ENCODE peak calls at places on chromosomes 2 and 18, in four cellular contexts. J is lower leg skin, W is stomach, A is endothelial cell of umbilical vein. N is an unnamed sample.

GRCh38 chr2:73851274-73851673 is 22.5 kb downstream of the STAMBP start:
- DNase-seq in J (no peak), W (peak), A (no peak), N (no peak)

GRCh38 chr2:119264781-119265692 is 41.4 kb downstream of the STEAP3 start:
- DNase-seq in J (no peak), W (peak), A (peak), N (peak)

GRCh38 chr18:76459687-76460350 is 35.2 kb downstream of the ZNF516 start:
- DNase-seq in J (peak), W (peak), A (peak), N (peak)

GRCh38 chr2:204321910-204322765 is 223.1 kb upstream of the PARD3B start:
- DNase-seq in J (no peak), W (no peak), A (peak), N (no peak)

GRCh38 chr2:135994281-135994680 is 8.9 kb upstream of the DARS1 start:
- DNase-seq in J (no peak), W (no peak), A (no peak), N (no peak)

GRCh38 chr2:29106980-29107388 is 8.2 kb upstream of the CLIP4 start:
- DNase-seq in J (no peak), W (no peak), A (no peak), N (no peak)

GRCh38 chr2:211793783-211794182 is 744.8 kb downstream of the ERBB4 start:
- DNase-seq in J (no peak), W (no peak), A (no peak), N (no peak)

GRCh38 chr2:134241911-134242310 is 12.0 kb upstream of the MGAT5 start:
- DNase-seq in J (no peak), W (no peak), A (no peak), N (no peak)

GRCh38 chr2:16252891-16253290 is 312.5 kb downstream of the MYCN start:
- DNase-seq in J (no peak), W (no peak), A (no peak), N (no peak)
- TF ChIP-seq POLR2A in J (no peak), W (no peak), A (no peak), N (no peak)

DNA sequence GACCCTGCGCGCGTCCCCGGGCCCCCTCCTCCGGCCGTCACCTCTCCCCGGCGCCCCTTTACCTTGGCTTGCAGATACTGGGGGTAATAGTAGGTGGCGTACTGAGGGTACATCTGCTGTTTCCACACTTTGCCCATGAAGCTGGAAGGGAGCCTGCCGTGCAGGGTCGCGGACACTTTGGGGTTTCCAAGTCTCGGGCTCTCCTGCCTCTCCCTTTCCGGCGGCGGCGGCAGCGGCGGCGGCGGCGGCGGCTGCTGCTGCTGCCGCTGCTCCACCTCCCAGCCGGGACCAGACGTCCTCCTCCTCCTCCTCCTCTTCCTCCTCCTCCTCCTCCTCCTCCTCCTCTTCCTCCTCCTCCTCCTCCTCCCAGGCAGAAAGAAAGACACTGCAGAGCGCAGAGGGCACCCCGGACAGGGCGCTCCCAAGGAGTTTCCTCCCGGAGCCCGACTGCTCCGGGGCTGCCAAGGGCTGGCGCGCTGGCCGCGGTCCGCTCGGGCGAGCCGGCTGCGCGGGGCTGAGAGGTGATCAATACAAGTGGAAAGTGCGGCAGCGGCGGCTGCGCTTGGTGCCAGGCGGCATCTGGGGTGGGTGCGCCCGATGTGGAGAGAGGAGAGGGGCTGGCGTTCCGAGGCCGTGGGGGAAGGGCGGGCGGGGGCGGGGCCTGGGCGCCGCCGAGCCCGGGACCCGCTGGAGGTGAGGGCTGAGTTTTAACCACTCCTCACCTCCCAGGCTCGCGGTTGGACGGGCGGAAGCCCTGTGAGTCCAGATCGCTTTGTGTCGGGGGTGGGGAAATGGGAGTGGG is at the start of gene RBMS1:
- DNase-seq in J (peak), W (peak), A (no peak), N (peak)
- TF ChIP-seq POLR2A in J (no peak), W (no peak), A (no peak), N (peak)

DNA sequence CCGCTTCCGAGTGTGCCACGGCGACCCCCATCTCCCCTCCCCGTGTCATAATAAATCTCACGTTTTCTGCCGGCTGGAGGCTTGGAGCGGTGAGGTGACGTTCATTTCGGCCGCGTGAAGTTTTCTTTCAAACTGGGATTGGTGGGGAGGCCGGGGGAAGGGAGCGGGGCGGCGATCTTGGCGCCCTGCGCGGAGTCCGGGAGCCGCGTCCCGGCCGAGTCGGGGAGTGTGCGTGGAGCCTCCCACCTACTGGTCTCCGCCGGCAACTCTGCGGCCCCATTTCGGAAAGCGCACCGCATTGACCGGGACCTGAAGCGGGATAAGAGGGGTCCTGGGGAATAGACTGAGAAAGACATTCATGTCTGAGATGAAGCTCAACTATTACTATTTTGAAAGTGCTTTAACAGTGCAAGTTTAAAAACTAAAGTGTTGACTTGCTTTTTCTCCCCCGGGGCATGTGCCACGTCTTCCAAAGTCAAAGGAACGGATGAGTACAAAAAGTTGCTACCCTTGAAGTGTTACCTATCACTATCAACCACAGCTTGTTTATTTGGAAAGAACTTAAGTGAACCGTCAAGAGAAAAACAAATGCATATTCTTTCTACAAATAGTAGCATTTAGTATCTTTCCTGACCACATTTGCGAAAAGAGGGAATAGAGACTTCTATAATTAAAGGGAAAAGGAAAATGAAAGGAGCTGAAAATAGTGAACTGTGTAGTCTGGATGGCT is 818 bp upstream of the IKZF2 start:
- DNase-seq in J (peak), W (peak), A (peak), N (peak)
- TF ChIP-seq POLR2A in J (no peak), W (no peak), A (no peak), N (no peak)

GRCh38 chr18:24142376-24142775 is 3.5 kb downstream of the CABYR start:
- DNase-seq in J (no peak), W (no peak), A (no peak), N (no peak)

GRCh38 chr18:24140697-24141096 is 1.8 kb downstream of the CABYR start:
- DNase-seq in J (no peak), W (no peak), A (no peak), N (no peak)

GRCh38 chr18:24136967-24137373 is 1.9 kb upstream of the CABYR start:
- DNase-seq in J (no peak), W (no peak), A (no peak), N (no peak)

GRCh38 chr18:24138281-24138883 is 480 bp upstream of the CABYR start:
- DNase-seq in J (no peak), W (no peak), A (no peak), N (no peak)

DNA sequence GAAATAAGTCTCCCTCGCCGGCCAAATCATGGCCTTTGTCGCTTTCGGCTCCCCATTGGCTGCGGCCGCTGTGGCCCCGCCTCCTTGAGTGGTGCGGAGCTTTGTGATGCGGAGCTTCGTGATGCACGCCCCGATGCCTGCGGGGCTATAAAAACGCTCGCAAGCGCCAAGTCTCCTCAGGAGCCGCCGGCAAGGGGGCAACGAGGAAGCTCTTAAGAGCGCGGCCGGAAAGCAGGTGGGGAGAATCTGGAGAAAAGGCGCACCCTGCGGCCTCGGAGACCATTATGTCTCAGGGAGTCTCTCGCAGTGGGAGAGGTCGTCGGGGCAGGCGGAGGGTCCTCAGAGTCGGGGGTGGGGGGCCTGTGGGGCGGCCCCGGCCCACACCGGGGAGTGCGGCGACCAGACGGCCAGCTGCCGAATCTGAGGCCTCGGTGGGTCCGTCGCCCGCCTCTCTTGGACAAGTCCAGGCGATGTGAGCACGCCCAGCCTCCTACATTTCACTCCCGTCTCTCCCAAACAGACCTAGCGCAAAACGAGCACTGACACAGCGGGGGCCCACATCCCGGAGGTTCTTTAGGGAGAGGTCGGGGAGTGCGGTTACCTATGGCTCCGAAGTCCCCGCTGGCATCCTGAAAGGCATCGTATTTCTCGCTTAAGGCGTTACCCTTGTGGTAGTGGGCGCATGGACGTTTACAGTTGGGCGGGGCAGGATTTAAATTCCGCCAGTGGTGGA is at the start of gene CABYR:
- DNase-seq in J (peak), W (peak), A (peak), N (peak)
- TF ChIP-seq POLR2A in J (no peak), W (no peak), A (peak), N (peak)

GRCh38 chr2:10448208-10448645 is at the start of gene ODC1:
- DNase-seq in J (peak), W (peak), A (peak), N (peak)
- TF ChIP-seq POLR2A in J (peak), W (no peak), A (peak), N (peak)

GRCh38 chr2:160406591-160407392 is 86.8 kb downstream of the RBMS1 start:
- DNase-seq in J (peak), W (peak), A (peak), N (no peak)
- TF ChIP-seq POLR2A in J (no peak), W (no peak), A (peak), N (peak)

GRCh38 chr2:230969673-230970015 is 26.3 kb upstream of the SPATA3 start:
- DNase-seq in J (no peak), W (no peak), A (no peak), N (no peak)

GRCh38 chr2:230972046-230972445 is 23.9 kb upstream of the SPATA3 start:
- DNase-seq in J (no peak), W (no peak), A (no peak), N (no peak)

GRCh38 chr2:230964136-230964730 is 31.7 kb upstream of the SPATA3 start:
- DNase-seq in J (no peak), W (no peak), A (no peak), N (no peak)

GRCh38 chr2:230967113-230967512 is 28.8 kb upstream of the SPATA3 start:
- DNase-seq in J (no peak), W (no peak), A (no peak), N (no peak)

DNA sequence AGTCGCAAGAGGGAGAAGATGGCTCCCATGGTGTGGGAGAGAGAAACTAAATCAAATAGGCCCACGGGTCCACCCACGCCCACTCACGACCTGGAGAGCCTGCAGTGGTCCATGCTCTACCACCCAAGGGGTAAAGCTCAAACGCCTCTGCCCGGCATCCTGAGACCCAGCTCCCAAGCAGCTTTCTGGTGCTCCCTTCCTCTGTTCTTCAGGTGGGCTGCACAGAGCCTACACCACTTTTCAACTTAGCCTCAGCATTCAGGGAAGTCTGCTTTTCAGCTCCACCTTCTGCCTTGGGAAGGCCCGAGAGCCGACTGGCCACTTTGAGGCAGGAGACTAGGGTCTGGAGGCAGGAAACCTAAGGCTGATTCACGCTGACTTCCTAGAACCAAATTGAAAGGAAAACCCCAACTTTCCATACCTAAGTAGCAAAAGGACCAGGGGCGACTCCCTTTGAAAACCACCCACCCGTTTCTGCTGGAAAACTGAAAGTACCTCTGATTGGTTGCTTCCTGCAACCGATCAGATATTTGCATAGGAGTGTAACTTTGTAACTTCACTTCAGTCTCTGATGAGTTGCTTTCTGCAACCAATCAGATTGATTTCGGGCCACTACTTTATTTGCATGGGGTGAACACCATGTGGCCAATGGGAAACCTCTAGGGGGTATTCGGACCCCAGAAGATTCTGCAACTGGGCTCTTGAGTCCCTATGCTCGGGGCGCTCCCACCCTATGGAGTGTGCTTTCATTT is 26.8 kb upstream of the SPATA3 start:
- DNase-seq in J (no peak), W (no peak), A (no peak), N (no peak)
- TF ChIP-seq POLR2A in J (no peak), W (no peak), A (no peak), N (no peak)

DNA sequence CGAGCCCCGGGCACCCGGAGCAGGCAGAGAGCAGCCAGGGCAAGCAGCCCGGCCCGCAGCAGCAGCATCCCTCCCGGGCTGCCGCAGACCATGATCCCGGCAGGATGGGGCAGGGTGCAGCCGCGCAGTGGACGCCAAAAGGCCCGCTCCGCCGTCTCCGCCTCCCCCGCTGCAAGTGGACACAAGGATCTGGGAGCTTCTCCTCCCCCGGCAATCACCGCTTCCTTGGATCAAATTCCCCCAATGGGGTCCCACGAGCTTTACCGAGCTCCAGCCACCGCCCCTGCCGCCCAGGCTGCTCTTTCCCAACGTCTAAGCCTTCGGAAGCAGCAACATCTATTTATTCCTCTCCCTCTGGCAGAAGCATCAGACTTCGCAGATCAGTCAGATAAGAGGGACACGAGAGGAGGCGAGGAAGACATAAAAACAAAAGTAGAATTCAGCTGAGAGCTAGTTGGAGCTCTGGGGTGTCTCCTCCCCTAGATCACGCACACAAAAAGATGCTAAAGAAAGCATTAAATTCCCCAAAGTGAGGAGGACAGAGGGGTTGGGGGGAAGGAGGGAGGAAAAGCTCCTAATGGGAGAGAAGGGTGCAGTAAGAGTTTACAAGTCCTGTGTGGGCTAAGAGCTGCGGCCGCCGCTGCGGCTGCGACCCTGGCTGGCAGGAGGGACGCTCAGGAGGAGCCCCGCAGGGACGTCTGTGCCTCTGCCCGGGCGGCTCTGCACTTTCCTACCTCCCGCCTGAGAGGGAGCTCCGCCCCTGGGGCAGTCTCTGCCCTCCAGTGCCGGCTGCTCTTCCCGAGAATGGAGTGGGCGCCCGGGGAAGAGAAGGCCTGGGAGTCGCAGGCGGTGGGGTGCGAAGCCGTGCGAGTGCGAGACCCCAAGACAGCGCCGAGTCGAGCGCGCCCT is at the start of gene FRZB:
- DNase-seq in J (peak), W (peak), A (peak), N (no peak)
- TF ChIP-seq POLR2A in J (no peak), W (no peak), A (no peak), N (no peak)

GRCh38 chr2:68167186-68167585 is 9.5 kb downstream of the PNO1 start:
- DNase-seq in J (no peak), W (no peak), A (no peak), N (no peak)

GRCh38 chr2:68172990-68173715 is 15.5 kb downstream of the PNO1 start:
- DNase-seq in J (no peak), W (no peak), A (no peak), N (no peak)

GRCh38 chr2:68171684-68172083 is 14.0 kb downstream of the PNO1 start:
- DNase-seq in J (no peak), W (no peak), A (no peak), N (no peak)

GRCh38 chr2:68171146-68171545 is 13.5 kb downstream of the PNO1 start:
- DNase-seq in J (no peak), W (no peak), A (no peak), N (no peak)

GRCh38 chr2:68169308-68169707 is 11.6 kb downstream of the PNO1 start:
- DNase-seq in J (no peak), W (no peak), A (no peak), N (no peak)
- TF ChIP-seq POLR2A in J (no peak), W (no peak), A (no peak), N (no peak)

GRCh38 chr18:63162271-63163014 is 157.1 kb downstream of the BCL2 start:
- DNase-seq in J (peak), W (peak), A (no peak), N (no peak)
- TF ChIP-seq POLR2A in J (no peak), W (no peak), A (no peak), N (no peak)